ENCODE peak calls at places on chromosomes 6 and 20, in seven cellular contexts. One of them, this sample, is unnamed.

GRCh38 chr6:29629571-29629970 is 3.4 kb downstream of the GABBR1 start:
- DNase-seq in Kasumi-1: no peak
- DNase-seq in kidney glomerular epithelial cell: no peak
- DNase-seq in CD8-positive, alpha-beta T cell: no peak
- DNase-seq in activated CD4-positive, alpha-beta T cell treated with anti-CD3 and anti-CD28 coated beads for 4 hours: no peak
- DNase-seq in hepatocyte: no peak
- DNase-seq in stimulated activated naive CD8-positive, alpha-beta T cell treated with anti-CD3 and anti-CD28 coated beads, Interleukin-15, Interleukin-2, amounts not matched to agents 100 U/mL and 50 U/mL, for 24 hours: no peak
- DNase-seq in this sample: no peak

GRCh38 chr20:14203657-14204056 is 133.8 kb downstream of the FLRT3 start:
- DNase-seq in activated CD4-positive, alpha-beta T cell treated with anti-CD3 and anti-CD28 coated beads for 4 hours: no peak
- DNase-seq in Kasumi-1: no peak
- DNase-seq in hepatocyte: no peak
- DNase-seq in kidney glomerular epithelial cell: no peak
- DNase-seq in CD8-positive, alpha-beta T cell: no peak
- DNase-seq in stimulated activated naive CD8-positive, alpha-beta T cell treated with anti-CD3 and anti-CD28 coated beads, Interleukin-15, Interleukin-2, amounts not matched to agents 100 U/mL and 50 U/mL, for 24 hours: no peak
- DNase-seq in this sample: no peak

GRCh38 chr20:57210911-57211280 is 55.5 kb downstream of the BMP7 start:
- DNase-seq in activated CD4-positive, alpha-beta T cell treated with anti-CD3 and anti-CD28 coated beads for 4 hours: no peak
- DNase-seq in stimulated activated naive CD8-positive, alpha-beta T cell treated with anti-CD3 and anti-CD28 coated beads, Interleukin-15, Interleukin-2, amounts not matched to agents 100 U/mL and 50 U/mL, for 24 hours: no peak
- DNase-seq in kidney glomerular epithelial cell: no peak
- DNase-seq in hepatocyte: no peak
- DNase-seq in CD8-positive, alpha-beta T cell: no peak
- DNase-seq in Kasumi-1: no peak
- DNase-seq in this sample: no peak

GRCh38 chr6:33197431-33198048 is 2.9 kb downstream of the RXRB start:
- DNase-seq in Kasumi-1: peak; percentile 82
- DNase-seq in CD8-positive, alpha-beta T cell: no peak
- DNase-seq in hepatocyte: peak; percentile 84
- DNase-seq in activated CD4-positive, alpha-beta T cell treated with anti-CD3 and anti-CD28 coated beads for 4 hours: no peak
- DNase-seq in kidney glomerular epithelial cell: peak; percentile 31
- DNase-seq in stimulated activated naive CD8-positive, alpha-beta T cell treated with anti-CD3 and anti-CD28 coated beads, Interleukin-15, Interleukin-2, amounts not matched to agents 100 U/mL and 50 U/mL, for 24 hours: peak; percentile 27
- DNase-seq in this sample: no peak

GRCh38 chr6:31010393-31011060 is at the start of gene MUC22:
- DNase-seq in kidney glomerular epithelial cell: peak; percentile 35
- DNase-seq in hepatocyte: no peak
- DNase-seq in stimulated activated naive CD8-positive, alpha-beta T cell treated with anti-CD3 and anti-CD28 coated beads, Interleukin-15, Interleukin-2, amounts not matched to agents 100 U/mL and 50 U/mL, for 24 hours: peak; percentile 48
- DNase-seq in CD8-positive, alpha-beta T cell: no peak
- DNase-seq in activated CD4-positive, alpha-beta T cell treated with anti-CD3 and anti-CD28 coated beads for 4 hours: no peak
- DNase-seq in Kasumi-1: no peak
- DNase-seq in this sample: no peak

GRCh38 chr6:61751986-61752385 is 534.0 kb downstream of the KHDRBS2 start:
- DNase-seq in kidney glomerular epithelial cell: no peak
- DNase-seq in Kasumi-1: no peak
- DNase-seq in activated CD4-positive, alpha-beta T cell treated with anti-CD3 and anti-CD28 coated beads for 4 hours: no peak
- DNase-seq in hepatocyte: no peak
- DNase-seq in CD8-positive, alpha-beta T cell: no peak
- DNase-seq in stimulated activated naive CD8-positive, alpha-beta T cell treated with anti-CD3 and anti-CD28 coated beads, Interleukin-15, Interleukin-2, amounts not matched to agents 100 U/mL and 50 U/mL, for 24 hours: no peak
- DNase-seq in this sample: no peak

GRCh38 chr20:22106308-22106938 is 401.0 kb downstream of the PAX1 start:
- DNase-seq in Kasumi-1: peak; percentile 11
- DNase-seq in activated CD4-positive, alpha-beta T cell treated with anti-CD3 and anti-CD28 coated beads for 4 hours: no peak
- DNase-seq in CD8-positive, alpha-beta T cell: no peak
- DNase-seq in stimulated activated naive CD8-positive, alpha-beta T cell treated with anti-CD3 and anti-CD28 coated beads, Interleukin-15, Interleukin-2, amounts not matched to agents 100 U/mL and 50 U/mL, for 24 hours: no peak
- DNase-seq in hepatocyte: peak; percentile 56
- DNase-seq in kidney glomerular epithelial cell: peak; percentile 24
- DNase-seq in this sample: no peak

GRCh38 chr6:33566182-33567084 is 13.6 kb downstream of the BAK1 start:
- DNase-seq in hepatocyte: no peak
- DNase-seq in Kasumi-1: no peak
- DNase-seq in stimulated activated naive CD8-positive, alpha-beta T cell treated with anti-CD3 and anti-CD28 coated beads, Interleukin-15, Interleukin-2, amounts not matched to agents 100 U/mL and 50 U/mL, for 24 hours: no peak
- DNase-seq in kidney glomerular epithelial cell: peak; percentile 67
- DNase-seq in CD8-positive, alpha-beta T cell: no peak
- DNase-seq in activated CD4-positive, alpha-beta T cell treated with anti-CD3 and anti-CD28 coated beads for 4 hours: no peak
- DNase-seq in this sample: no peak

GRCh38 chr6:77816766-77817270 is 164.0 kb downstream of the MEI4 start:
- DNase-seq in stimulated activated naive CD8-positive, alpha-beta T cell treated with anti-CD3 and anti-CD28 coated beads, Interleukin-15, Interleukin-2, amounts not matched to agents 100 U/mL and 50 U/mL, for 24 hours: no peak
- DNase-seq in hepatocyte: no peak
- DNase-seq in CD8-positive, alpha-beta T cell: no peak
- DNase-seq in activated CD4-positive, alpha-beta T cell treated with anti-CD3 and anti-CD28 coated beads for 4 hours: no peak
- DNase-seq in Kasumi-1: no peak
- DNase-seq in kidney glomerular epithelial cell: no peak
- DNase-seq in this sample: no peak

GRCh38 chr6:20403766-20404640 is 2.3 kb downstream of the E2F3 start:
- DNase-seq in activated CD4-positive, alpha-beta T cell treated with anti-CD3 and anti-CD28 coated beads for 4 hours: peak; percentile 89
- DNase-seq in Kasumi-1: peak; percentile 39
- DNase-seq in stimulated activated naive CD8-positive, alpha-beta T cell treated with anti-CD3 and anti-CD28 coated beads, Interleukin-15, Interleukin-2, amounts not matched to agents 100 U/mL and 50 U/mL, for 24 hours: peak; percentile 82
- DNase-seq in hepatocyte: peak; percentile 61
- DNase-seq in CD8-positive, alpha-beta T cell: peak; percentile 74
- DNase-seq in kidney glomerular epithelial cell: no peak
- DNase-seq in this sample: no peak

GRCh38 chr20:48910360-48910781 is 11.1 kb upstream of the ARFGEF2 start:
- DNase-seq in stimulated activated naive CD8-positive, alpha-beta T cell treated with anti-CD3 and anti-CD28 coated beads, Interleukin-15, Interleukin-2, amounts not matched to agents 100 U/mL and 50 U/mL, for 24 hours: no peak
- DNase-seq in kidney glomerular epithelial cell: no peak
- DNase-seq in CD8-positive, alpha-beta T cell: peak; percentile 47
- DNase-seq in hepatocyte: no peak
- DNase-seq in activated CD4-positive, alpha-beta T cell treated with anti-CD3 and anti-CD28 coated beads for 4 hours: no peak
- DNase-seq in Kasumi-1: no peak
- DNase-seq in this sample: no peak

GRCh38 chr6:82144852-82145332 is 102.7 kb downstream of the IBTK start:
- DNase-seq in hepatocyte: peak; percentile 78
- DNase-seq in Kasumi-1: no peak
- DNase-seq in CD8-positive, alpha-beta T cell: no peak
- DNase-seq in activated CD4-positive, alpha-beta T cell treated with anti-CD3 and anti-CD28 coated beads for 4 hours: no peak
- DNase-seq in stimulated activated naive CD8-positive, alpha-beta T cell treated with anti-CD3 and anti-CD28 coated beads, Interleukin-15, Interleukin-2, amounts not matched to agents 100 U/mL and 50 U/mL, for 24 hours: no peak
- DNase-seq in kidney glomerular epithelial cell: peak; percentile 54
- DNase-seq in this sample: peak; percentile 92

GRCh38 chr20:25259788-25260254 is 11.9 kb downstream of the PYGB start:
- DNase-seq in kidney glomerular epithelial cell: no peak
- DNase-seq in CD8-positive, alpha-beta T cell: peak; percentile 72
- DNase-seq in activated CD4-positive, alpha-beta T cell treated with anti-CD3 and anti-CD28 coated beads for 4 hours: no peak
- DNase-seq in Kasumi-1: no peak
- DNase-seq in hepatocyte: peak; percentile 49
- DNase-seq in stimulated activated naive CD8-positive, alpha-beta T cell treated with anti-CD3 and anti-CD28 coated beads, Interleukin-15, Interleukin-2, amounts not matched to agents 100 U/mL and 50 U/mL, for 24 hours: peak; percentile 44
- DNase-seq in this sample: no peak

GRCh38 chr20:63218701-63219446 is 2.9 kb upstream of the YTHDF1 start:
- DNase-seq in kidney glomerular epithelial cell: no peak
- DNase-seq in CD8-positive, alpha-beta T cell: no peak
- DNase-seq in Kasumi-1: no peak
- DNase-seq in activated CD4-positive, alpha-beta T cell treated with anti-CD3 and anti-CD28 coated beads for 4 hours: no peak
- DNase-seq in hepatocyte: no peak
- DNase-seq in stimulated activated naive CD8-positive, alpha-beta T cell treated with anti-CD3 and anti-CD28 coated beads, Interleukin-15, Interleukin-2, amounts not matched to agents 100 U/mL and 50 U/mL, for 24 hours: peak; percentile 15
- DNase-seq in this sample: no peak

GRCh38 chr6:36547646-36548400 is 544 bp upstream of the STK38 start:
- DNase-seq in kidney glomerular epithelial cell: no peak
- DNase-seq in hepatocyte: no peak
- DNase-seq in activated CD4-positive, alpha-beta T cell treated with anti-CD3 and anti-CD28 coated beads for 4 hours: peak; percentile 7
- DNase-seq in stimulated activated naive CD8-positive, alpha-beta T cell treated with anti-CD3 and anti-CD28 coated beads, Interleukin-15, Interleukin-2, amounts not matched to agents 100 U/mL and 50 U/mL, for 24 hours: peak; percentile 13
- DNase-seq in Kasumi-1: peak; percentile 20
- DNase-seq in CD8-positive, alpha-beta T cell: no peak
- DNase-seq in this sample: no peak

GRCh38 chr6:13873288-13874190 is 51.2 kb upstream of the RNF182 start:
- DNase-seq in kidney glomerular epithelial cell: peak; percentile 61
- DNase-seq in Kasumi-1: peak; percentile 42
- DNase-seq in activated CD4-positive, alpha-beta T cell treated with anti-CD3 and anti-CD28 coated beads for 4 hours: peak; percentile 74
- DNase-seq in hepatocyte: peak; percentile 86
- DNase-seq in stimulated activated naive CD8-positive, alpha-beta T cell treated with anti-CD3 and anti-CD28 coated beads, Interleukin-15, Interleukin-2, amounts not matched to agents 100 U/mL and 50 U/mL, for 24 hours: peak; percentile 86
- DNase-seq in CD8-positive, alpha-beta T cell: peak; percentile 79
- DNase-seq in this sample: peak; percentile 40

GRCh38 chr6:51777631-51778030 is 309.8 kb downstream of the PKHD1 start:
- DNase-seq in activated CD4-positive, alpha-beta T cell treated with anti-CD3 and anti-CD28 coated beads for 4 hours: no peak
- DNase-seq in kidney glomerular epithelial cell: no peak
- DNase-seq in CD8-positive, alpha-beta T cell: no peak
- DNase-seq in stimulated activated naive CD8-positive, alpha-beta T cell treated with anti-CD3 and anti-CD28 coated beads, Interleukin-15, Interleukin-2, amounts not matched to agents 100 U/mL and 50 U/mL, for 24 hours: no peak
- DNase-seq in hepatocyte: no peak
- DNase-seq in Kasumi-1: no peak
- DNase-seq in this sample: no peak

GRCh38 chr6:106083618-106084017 is 2.5 kb upstream of the PRDM1 start:
- DNase-seq in Kasumi-1: no peak
- DNase-seq in kidney glomerular epithelial cell: no peak
- DNase-seq in CD8-positive, alpha-beta T cell: no peak
- DNase-seq in hepatocyte: no peak
- DNase-seq in activated CD4-positive, alpha-beta T cell treated with anti-CD3 and anti-CD28 coated beads for 4 hours: no peak
- DNase-seq in stimulated activated naive CD8-positive, alpha-beta T cell treated with anti-CD3 and anti-CD28 coated beads, Interleukin-15, Interleukin-2, amounts not matched to agents 100 U/mL and 50 U/mL, for 24 hours: no peak
- DNase-seq in this sample: no peak

GRCh38 chr6:110652520-110652919 is 162.7 kb downstream of the CDK19 start:
- DNase-seq in stimulated activated naive CD8-positive, alpha-beta T cell treated with anti-CD3 and anti-CD28 coated beads, Interleukin-15, Interleukin-2, amounts not matched to agents 100 U/mL and 50 U/mL, for 24 hours: no peak
- DNase-seq in CD8-positive, alpha-beta T cell: no peak
- DNase-seq in activated CD4-positive, alpha-beta T cell treated with anti-CD3 and anti-CD28 coated beads for 4 hours: no peak
- DNase-seq in hepatocyte: no peak
- DNase-seq in Kasumi-1: no peak
- DNase-seq in kidney glomerular epithelial cell: no peak
- DNase-seq in this sample: no peak

GRCh38 chr6:125797120-125797933 is 6.6 kb downstream of the NCOA7 start:
- DNase-seq in CD8-positive, alpha-beta T cell: no peak
- DNase-seq in kidney glomerular epithelial cell: peak; percentile 12
- DNase-seq in stimulated activated naive CD8-positive, alpha-beta T cell treated with anti-CD3 and anti-CD28 coated beads, Interleukin-15, Interleukin-2, amounts not matched to agents 100 U/mL and 50 U/mL, for 24 hours: no peak
- DNase-seq in hepatocyte: no peak
- DNase-seq in Kasumi-1: no peak
- DNase-seq in activated CD4-positive, alpha-beta T cell treated with anti-CD3 and anti-CD28 coated beads for 4 hours: no peak
- DNase-seq in this sample: no peak

GRCh38 chr20:33753763-33754162 is 22.0 kb downstream of the ZNF341 start:
- DNase-seq in stimulated activated naive CD8-positive, alpha-beta T cell treated with anti-CD3 and anti-CD28 coated beads, Interleukin-15, Interleukin-2, amounts not matched to agents 100 U/mL and 50 U/mL, for 24 hours: no peak
- DNase-seq in kidney glomerular epithelial cell: no peak
- DNase-seq in CD8-positive, alpha-beta T cell: no peak
- DNase-seq in hepatocyte: no peak
- DNase-seq in activated CD4-positive, alpha-beta T cell treated with anti-CD3 and anti-CD28 coated beads for 4 hours: no peak
- DNase-seq in Kasumi-1: no peak
- DNase-seq in this sample: no peak

GRCh38 chr20:48684501-48685041 is 143.2 kb downstream of the PREX1 start:
- DNase-seq in Kasumi-1: peak; percentile 64
- DNase-seq in stimulated activated naive CD8-positive, alpha-beta T cell treated with anti-CD3 and anti-CD28 coated beads, Interleukin-15, Interleukin-2, amounts not matched to agents 100 U/mL and 50 U/mL, for 24 hours: no peak
- DNase-seq in hepatocyte: no peak
- DNase-seq in CD8-positive, alpha-beta T cell: no peak
- DNase-seq in activated CD4-positive, alpha-beta T cell treated with anti-CD3 and anti-CD28 coated beads for 4 hours: no peak
- DNase-seq in kidney glomerular epithelial cell: no peak
- DNase-seq in this sample: no peak

GRCh38 chr6:156589281-156589680 is 187.9 kb upstream of the ARID1B start:
- DNase-seq in hepatocyte: no peak
- DNase-seq in activated CD4-positive, alpha-beta T cell treated with anti-CD3 and anti-CD28 coated beads for 4 hours: no peak
- DNase-seq in CD8-positive, alpha-beta T cell: no peak
- DNase-seq in kidney glomerular epithelial cell: peak; percentile 66
- DNase-seq in Kasumi-1: no peak
- DNase-seq in stimulated activated naive CD8-positive, alpha-beta T cell treated with anti-CD3 and anti-CD28 coated beads, Interleukin-15, Interleukin-2, amounts not matched to agents 100 U/mL and 50 U/mL, for 24 hours: no peak
- DNase-seq in this sample: no peak

GRCh38 chr20:46354207-46354555 is 45.9 kb upstream of the CDH22 start:
- DNase-seq in Kasumi-1: no peak
- DNase-seq in kidney glomerular epithelial cell: no peak
- DNase-seq in activated CD4-positive, alpha-beta T cell treated with anti-CD3 and anti-CD28 coated beads for 4 hours: no peak
- DNase-seq in stimulated activated naive CD8-positive, alpha-beta T cell treated with anti-CD3 and anti-CD28 coated beads, Interleukin-15, Interleukin-2, amounts not matched to agents 100 U/mL and 50 U/mL, for 24 hours: no peak
- DNase-seq in hepatocyte: no peak
- DNase-seq in CD8-positive, alpha-beta T cell: no peak
- DNase-seq in this sample: no peak

GRCh38 chr6:107698146-107698545 is 126.0 kb downstream of the SCML4 start:
- DNase-seq in hepatocyte: no peak
- DNase-seq in activated CD4-positive, alpha-beta T cell treated with anti-CD3 and anti-CD28 coated beads for 4 hours: no peak
- DNase-seq in Kasumi-1: no peak
- DNase-seq in stimulated activated naive CD8-positive, alpha-beta T cell treated with anti-CD3 and anti-CD28 coated beads, Interleukin-15, Interleukin-2, amounts not matched to agents 100 U/mL and 50 U/mL, for 24 hours: no peak
- DNase-seq in kidney glomerular epithelial cell: peak; percentile 54
- DNase-seq in CD8-positive, alpha-beta T cell: no peak
- DNase-seq in this sample: no peak

GRCh38 chr6:39250507-39250906 is 21.2 kb upstream of the KCNK5 start:
- DNase-seq in hepatocyte: no peak
- DNase-seq in kidney glomerular epithelial cell: no peak
- DNase-seq in CD8-positive, alpha-beta T cell: no peak
- DNase-seq in activated CD4-positive, alpha-beta T cell treated with anti-CD3 and anti-CD28 coated beads for 4 hours: no peak
- DNase-seq in stimulated activated naive CD8-positive, alpha-beta T cell treated with anti-CD3 and anti-CD28 coated beads, Interleukin-15, Interleukin-2, amounts not matched to agents 100 U/mL and 50 U/mL, for 24 hours: no peak
- DNase-seq in Kasumi-1: no peak
- DNase-seq in this sample: no peak

GRCh38 chr6:75282706-75283105 is 1.9 kb downstream of the TMEM30A start:
- DNase-seq in CD8-positive, alpha-beta T cell: no peak
- DNase-seq in hepatocyte: no peak
- DNase-seq in kidney glomerular epithelial cell: no peak
- DNase-seq in stimulated activated naive CD8-positive, alpha-beta T cell treated with anti-CD3 and anti-CD28 coated beads, Interleukin-15, Interleukin-2, amounts not matched to agents 100 U/mL and 50 U/mL, for 24 hours: no peak
- DNase-seq in activated CD4-positive, alpha-beta T cell treated with anti-CD3 and anti-CD28 coated beads for 4 hours: no peak
- DNase-seq in Kasumi-1: no peak
- DNase-seq in this sample: no peak

GRCh38 chr6:37303891-37304503 is 46.1 kb upstream of the TMEM217 start:
- DNase-seq in stimulated activated naive CD8-positive, alpha-beta T cell treated with anti-CD3 and anti-CD28 coated beads, Interleukin-15, Interleukin-2, amounts not matched to agents 100 U/mL and 50 U/mL, for 24 hours: peak; percentile 5
- DNase-seq in hepatocyte: peak; percentile 50
- DNase-seq in kidney glomerular epithelial cell: peak; percentile 4
- DNase-seq in Kasumi-1: peak; percentile 63
- DNase-seq in activated CD4-positive, alpha-beta T cell treated with anti-CD3 and anti-CD28 coated beads for 4 hours: no peak
- DNase-seq in CD8-positive, alpha-beta T cell: no peak
- DNase-seq in this sample: no peak

GRCh38 chr6:9507136-9507895 is 907.6 kb downstream of the TFAP2A start:
- DNase-seq in activated CD4-positive, alpha-beta T cell treated with anti-CD3 and anti-CD28 coated beads for 4 hours: no peak
- DNase-seq in kidney glomerular epithelial cell: no peak
- DNase-seq in stimulated activated naive CD8-positive, alpha-beta T cell treated with anti-CD3 and anti-CD28 coated beads, Interleukin-15, Interleukin-2, amounts not matched to agents 100 U/mL and 50 U/mL, for 24 hours: no peak
- DNase-seq in hepatocyte: no peak
- DNase-seq in Kasumi-1: no peak
- DNase-seq in CD8-positive, alpha-beta T cell: no peak
- DNase-seq in this sample: no peak

GRCh38 chr6:116847234-116847633 is 18.4 kb upstream of the GPRC6A start:
- DNase-seq in kidney glomerular epithelial cell: peak; percentile 39
- DNase-seq in hepatocyte: peak; percentile 54
- DNase-seq in stimulated activated naive CD8-positive, alpha-beta T cell treated with anti-CD3 and anti-CD28 coated beads, Interleukin-15, Interleukin-2, amounts not matched to agents 100 U/mL and 50 U/mL, for 24 hours: no peak
- DNase-seq in Kasumi-1: peak; percentile 66
- DNase-seq in activated CD4-positive, alpha-beta T cell treated with anti-CD3 and anti-CD28 coated beads for 4 hours: no peak
- DNase-seq in CD8-positive, alpha-beta T cell: no peak
- DNase-seq in this sample: no peak

GRCh38 chr20:61933951-61934715 is 131.5 kb downstream of the TAF4 start:
- DNase-seq in hepatocyte: no peak
- DNase-seq in CD8-positive, alpha-beta T cell: no peak
- DNase-seq in activated CD4-positive, alpha-beta T cell treated with anti-CD3 and anti-CD28 coated beads for 4 hours: no peak
- DNase-seq in Kasumi-1: no peak
- DNase-seq in kidney glomerular epithelial cell: no peak
- DNase-seq in stimulated activated naive CD8-positive, alpha-beta T cell treated with anti-CD3 and anti-CD28 coated beads, Interleukin-15, Interleukin-2, amounts not matched to agents 100 U/mL and 50 U/mL, for 24 hours: no peak
- DNase-seq in this sample: no peak

GRCh38 chr6:160163912-160164311 is 42.3 kb downstream of the SLC22A1 start:
- DNase-seq in activated CD4-positive, alpha-beta T cell treated with anti-CD3 and anti-CD28 coated beads for 4 hours: no peak
- DNase-seq in hepatocyte: no peak
- DNase-seq in Kasumi-1: no peak
- DNase-seq in stimulated activated naive CD8-positive, alpha-beta T cell treated with anti-CD3 and anti-CD28 coated beads, Interleukin-15, Interleukin-2, amounts not matched to agents 100 U/mL and 50 U/mL, for 24 hours: no peak
- DNase-seq in kidney glomerular epithelial cell: no peak
- DNase-seq in CD8-positive, alpha-beta T cell: no peak
- DNase-seq in this sample: no peak

GRCh38 chr6:148776321-148776966 is 29.6 kb downstream of the UST start:
- DNase-seq in activated CD4-positive, alpha-beta T cell treated with anti-CD3 and anti-CD28 coated beads for 4 hours: no peak
- DNase-seq in Kasumi-1: no peak
- DNase-seq in CD8-positive, alpha-beta T cell: no peak
- DNase-seq in stimulated activated naive CD8-positive, alpha-beta T cell treated with anti-CD3 and anti-CD28 coated beads, Interleukin-15, Interleukin-2, amounts not matched to agents 100 U/mL and 50 U/mL, for 24 hours: no peak
- DNase-seq in hepatocyte: no peak
- DNase-seq in kidney glomerular epithelial cell: no peak
- DNase-seq in this sample: no peak

GRCh38 chr20:41183391-41183790 is 46.0 kb downstream of the PLCG1 start:
- DNase-seq in kidney glomerular epithelial cell: no peak
- DNase-seq in hepatocyte: peak; percentile 1
- DNase-seq in Kasumi-1: no peak
- DNase-seq in stimulated activated naive CD8-positive, alpha-beta T cell treated with anti-CD3 and anti-CD28 coated beads, Interleukin-15, Interleukin-2, amounts not matched to agents 100 U/mL and 50 U/mL, for 24 hours: no peak
- DNase-seq in CD8-positive, alpha-beta T cell: no peak
- DNase-seq in activated CD4-positive, alpha-beta T cell treated with anti-CD3 and anti-CD28 coated beads for 4 hours: no peak
- DNase-seq in this sample: no peak

GRCh38 chr20:35093245-35093884 is 758 bp upstream of the TRPC4AP start:
- DNase-seq in CD8-positive, alpha-beta T cell: no peak
- DNase-seq in Kasumi-1: no peak
- DNase-seq in hepatocyte: peak; percentile 15
- DNase-seq in kidney glomerular epithelial cell: peak; percentile 65
- DNase-seq in activated CD4-positive, alpha-beta T cell treated with anti-CD3 and anti-CD28 coated beads for 4 hours: peak; percentile 49
- DNase-seq in stimulated activated naive CD8-positive, alpha-beta T cell treated with anti-CD3 and anti-CD28 coated beads, Interleukin-15, Interleukin-2, amounts not matched to agents 100 U/mL and 50 U/mL, for 24 hours: peak; percentile 31
- DNase-seq in this sample: peak; percentile 54

GRCh38 chr6:170106906-170107525 is 183.9 kb downstream of the DLL1 start:
- DNase-seq in Kasumi-1: no peak
- DNase-seq in kidney glomerular epithelial cell: no peak
- DNase-seq in hepatocyte: no peak
- DNase-seq in activated CD4-positive, alpha-beta T cell treated with anti-CD3 and anti-CD28 coated beads for 4 hours: no peak
- DNase-seq in CD8-positive, alpha-beta T cell: no peak
- DNase-seq in stimulated activated naive CD8-positive, alpha-beta T cell treated with anti-CD3 and anti-CD28 coated beads, Interleukin-15, Interleukin-2, amounts not matched to agents 100 U/mL and 50 U/mL, for 24 hours: no peak
- DNase-seq in this sample: no peak

GRCh38 chr6:165662041-165662491 is 975 bp downstream of the PDE10A start:
- DNase-seq in CD8-positive, alpha-beta T cell: no peak
- DNase-seq in Kasumi-1: no peak
- DNase-seq in kidney glomerular epithelial cell: peak; percentile 35
- DNase-seq in hepatocyte: peak; percentile 36
- DNase-seq in activated CD4-positive, alpha-beta T cell treated with anti-CD3 and anti-CD28 coated beads for 4 hours: no peak
- DNase-seq in stimulated activated naive CD8-positive, alpha-beta T cell treated with anti-CD3 and anti-CD28 coated beads, Interleukin-15, Interleukin-2, amounts not matched to agents 100 U/mL and 50 U/mL, for 24 hours: peak; percentile 6
- DNase-seq in this sample: no peak

GRCh38 chr20:41135888-41136243 is 1.5 kb upstream of the PLCG1 start:
- DNase-seq in Kasumi-1: no peak
- DNase-seq in kidney glomerular epithelial cell: no peak
- DNase-seq in stimulated activated naive CD8-positive, alpha-beta T cell treated with anti-CD3 and anti-CD28 coated beads, Interleukin-15, Interleukin-2, amounts not matched to agents 100 U/mL and 50 U/mL, for 24 hours: no peak
- DNase-seq in CD8-positive, alpha-beta T cell: no peak
- DNase-seq in activated CD4-positive, alpha-beta T cell treated with anti-CD3 and anti-CD28 coated beads for 4 hours: no peak
- DNase-seq in hepatocyte: no peak
- DNase-seq in this sample: no peak

This sample was measured in epithelial cell of proximal tubule.